ENCODE peak calls at places on chromosome 5, in five cellular contexts. R, D, L, W and S are unnamed samples. For H3K4me1, the result is how much of the 10 kb centered on the place peaks cover.

GRCh38 chr5:67166460-67166871 is 30.1 kb downstream of the CD180 start:
- DNase-seq in D (no peak), R (peak), W (no peak), L (peak), S (no peak)

GRCh38 chr5:132437604-132438275 is 52.8 kb downstream of the IRF1 start:
- DNase-seq in W (peak), D (peak), R (peak), L (peak), S (no peak)

GRCh38 chr5:26003966-26004365 is 1034.4 kb downstream of the CDH9 start:
- DNase-seq in W (no peak), D (no peak), L (peak), R (no peak), S (no peak)

GRCh38 chr5:122236270-122236669 is 75.8 kb upstream of the SNCAIP start:
- DNase-seq in W (no peak), L (no peak), R (no peak), D (no peak), S (no peak)

GRCh38 chr5:6365977-6366590 is 12.3 kb downstream of the MED10 start:
- DNase-seq in R (no peak), W (no peak), L (no peak), D (peak), S (no peak)

GRCh38 chr5:82278711-82279370 is 687 bp upstream of the RPS23 start:
- DNase-seq in D (no peak), L (no peak), R (no peak), W (no peak), S (no peak)

GRCh38 chr5:158979290-158979689 is 120.4 kb downstream of the EBF1 start:
- DNase-seq in W (no peak), R (no peak), D (no peak), L (no peak), S (no peak)

GRCh38 chr5:179969110-179969509 is 61.4 kb upstream of the TBC1D9B start:
- DNase-seq in D (no peak), R (no peak), W (no peak), L (no peak), S (no peak)

GRCh38 chr5:167951121-167951520 is 340.3 kb upstream of the WWC1 start:
- DNase-seq in R (no peak), W (peak), L (no peak), D (no peak), S (no peak)

GRCh38 chr5:14156611-14157493 is 13.7 kb downstream of the TRIO start:
- DNase-seq in R (peak), D (peak), L (no peak), W (no peak), S (no peak)

GRCh38 chr5:134124289-134125194 is 10.1 kb downstream of the TCF7 start:
- DNase-seq in D (peak), R (no peak), L (no peak), W (no peak), S (no peak)

GRCh38 chr5:150599917-150600511 is 40.4 kb upstream of the SYNPO start:
- DNase-seq in D (peak), W (no peak), L (no peak), R (peak), S (no peak)

GRCh38 chr5:42037379-42037932 is 112.4 kb downstream of the FBXO4 start:
- DNase-seq in D (no peak), W (no peak), R (no peak), L (no peak), S (no peak)

GRCh38 chr5:37940931-37941623 is 101.2 kb upstream of the GDNF start:
- DNase-seq in L (no peak), W (no peak), R (no peak), D (no peak), S (no peak)

GRCh38 chr5:173825215-173825865 is 62.8 kb upstream of the CPEB4 start:
- DNase-seq in L (no peak), W (no peak), R (no peak), D (no peak), S (no peak)

GRCh38 chr5:74665246-74665645 is 19.8 kb upstream of the HEXB start:
- DNase-seq in L (no peak), W (no peak), D (no peak), R (no peak), S (no peak)

GRCh38 chr5:126538579-126538978 is 56.4 kb downstream of the ALDH7A1 start:
- DNase-seq in L (no peak), R (no peak), W (no peak), D (no peak), S (no peak)

GRCh38 chr5:126531543-126532120 is 63.4 kb downstream of the ALDH7A1 start:
- DNase-seq in W (no peak), R (no peak), D (no peak), L (no peak), S (no peak)

GRCh38 chr5:126534543-126534942 is 60.5 kb downstream of the ALDH7A1 start:
- DNase-seq in D (no peak), L (no peak), R (no peak), W (no peak), S (no peak)

GRCh38 chr5:126536874-126537273 is 58.1 kb downstream of the ALDH7A1 start:
- DNase-seq in R (no peak), D (no peak), L (no peak), W (no peak), S (no peak)

DNA sequence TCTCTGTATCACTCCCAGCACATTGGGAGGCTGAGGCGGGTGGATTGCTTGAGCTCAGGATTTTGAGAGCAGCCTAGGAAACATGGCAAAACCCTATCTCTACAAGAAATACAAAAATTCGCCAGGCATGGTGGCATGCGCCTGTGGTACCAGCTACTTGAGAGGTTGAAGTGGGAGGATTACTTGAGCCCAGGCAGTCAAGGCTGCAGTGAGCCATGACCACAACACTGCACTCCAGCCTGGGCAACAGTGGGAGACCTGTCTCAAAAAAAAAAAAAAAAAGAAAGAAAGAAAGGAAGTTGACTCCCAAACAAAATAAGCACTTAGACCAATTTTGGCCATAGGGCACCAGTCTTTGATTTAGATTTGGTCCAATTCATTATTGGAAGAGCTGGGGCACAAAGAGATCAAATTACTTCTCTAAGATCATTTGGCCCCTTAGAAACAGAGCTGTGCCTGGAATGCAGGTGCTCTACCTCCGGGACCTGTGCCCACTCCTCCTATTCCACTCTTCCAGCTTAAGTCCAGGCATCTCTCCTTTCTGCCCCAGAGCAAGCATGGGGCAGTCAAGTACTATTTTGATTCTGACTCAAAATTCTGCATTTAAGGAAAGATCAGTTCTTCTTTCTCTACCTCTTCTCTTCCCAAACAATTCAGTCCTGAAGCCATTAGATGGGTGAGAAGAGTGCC is 59.0 kb downstream of the ALDH7A1 start:
- DNase-seq in L (no peak), R (no peak), W (no peak), D (no peak), S (no peak)
- H3K27ac ChIP-seq in L (no peak), R (no peak), W (no peak), D (no peak), S (no peak)

DNA sequence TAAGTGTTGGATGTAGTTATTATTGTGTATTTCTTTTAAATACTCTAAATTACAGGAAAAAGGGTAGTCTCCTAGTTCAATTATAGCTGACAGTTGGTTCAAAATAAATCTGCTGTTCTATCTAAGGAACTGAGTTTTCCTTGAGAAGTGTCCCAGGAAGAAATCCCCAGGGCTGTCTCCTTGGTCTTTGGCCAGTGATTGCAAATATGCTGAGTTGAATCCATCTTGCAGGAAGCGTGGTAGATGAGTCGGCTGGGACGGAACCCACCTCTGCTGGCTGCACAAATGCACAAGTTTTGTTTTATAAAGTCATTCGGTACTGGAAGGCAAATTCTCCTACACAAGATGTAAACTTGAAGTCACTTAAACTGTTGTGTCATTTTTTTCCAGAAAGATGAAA is 30.2 kb upstream of the HOMER1 start:
- DNase-seq in D (no peak), L (no peak), R (peak), W (no peak), S (no peak)
- H3K4me1 ChIP-seq in D (under half), L (under half), R (under half), W (under half), S (under half)

DNA sequence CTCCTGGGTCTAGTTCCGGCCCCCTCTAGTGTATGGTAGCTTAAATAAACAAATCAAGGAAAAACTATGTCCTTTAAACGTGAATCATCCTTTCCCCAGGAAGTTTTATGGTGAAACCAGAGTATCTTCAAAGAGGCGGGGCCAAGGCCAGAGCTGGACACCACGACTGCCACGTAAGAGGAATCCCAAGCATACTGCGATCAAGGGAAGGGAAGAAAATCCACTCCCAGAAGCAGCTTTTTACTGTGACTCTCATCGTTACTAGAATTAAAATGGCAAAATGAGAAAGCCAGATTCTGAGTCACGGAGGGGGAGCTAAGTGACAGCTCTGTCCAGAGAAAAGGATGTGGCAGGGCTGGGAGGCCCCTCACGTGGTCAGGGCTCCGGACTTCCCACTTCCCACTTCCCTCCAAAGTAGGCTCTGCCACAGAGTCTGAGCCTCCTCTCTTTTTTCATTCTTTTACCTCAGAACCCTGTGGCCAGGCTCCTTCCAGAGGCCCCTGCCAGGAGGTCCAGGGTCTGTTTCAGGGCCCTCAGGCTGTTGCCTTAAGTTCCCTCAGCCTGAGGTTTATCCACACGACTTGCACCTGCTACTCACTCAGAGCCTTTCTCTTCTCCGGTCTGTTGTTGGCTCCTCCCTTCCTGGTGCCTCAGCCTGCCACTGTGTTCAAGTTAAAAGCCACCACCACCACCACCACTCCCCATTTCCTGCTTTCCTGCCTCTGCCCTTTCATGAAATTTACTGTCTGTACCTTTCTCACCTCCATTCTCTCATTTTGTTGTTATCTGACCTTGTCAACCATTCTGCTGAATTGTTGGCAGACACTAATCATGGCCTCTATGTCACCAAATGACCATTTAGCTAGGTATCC is 1.4 kb upstream of the GLRX start:
- DNase-seq in D (peak), L (no peak), R (peak), W (peak), S (no peak)
- H3K27ac ChIP-seq in D (peak), L (no peak), R (peak), W (peak), S (no peak)

GRCh38 chr5:1315018-1315708 is 20.3 kb upstream of the TERT start:
- DNase-seq in R (no peak), D (peak), L (no peak), W (no peak), S (no peak)
- H3K4me1 ChIP-seq in R (under half), D (under half), L (under half), W (half or more), S (under half)

DNA sequence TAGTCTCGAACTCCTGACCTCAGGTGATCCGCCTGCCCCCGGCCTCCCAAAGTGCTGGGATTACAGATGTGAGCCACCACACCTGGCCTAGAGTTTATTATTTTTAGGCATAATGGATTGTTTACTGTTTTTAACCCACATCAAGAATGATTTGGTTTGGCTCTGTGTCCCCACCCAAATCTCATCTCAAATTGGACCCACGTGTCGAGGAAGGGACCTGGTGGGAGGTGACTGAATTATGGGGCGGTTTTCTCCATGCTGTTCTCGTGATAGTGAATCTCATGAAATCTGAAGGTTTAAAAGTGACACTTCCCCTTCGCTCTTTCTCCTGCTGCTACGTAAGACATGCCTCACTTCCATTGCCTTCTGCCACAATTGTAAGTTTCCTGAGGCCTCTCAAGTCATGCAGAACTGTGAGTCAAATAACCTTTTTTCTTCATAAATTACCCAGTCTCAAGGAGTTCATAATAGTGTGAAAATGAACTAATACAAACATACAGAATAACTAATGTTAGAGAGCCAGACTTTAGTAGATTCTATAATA is 88.2 kb downstream of the RICTOR start:
- DNase-seq in W (no peak), R (no peak), L (no peak), D (no peak), S (no peak)
- H3K27ac ChIP-seq in W (no peak), R (no peak), L (no peak), D (no peak), S (no peak)

GRCh38 chr5:39064450-39064849 is 9.7 kb downstream of the RICTOR start:
- DNase-seq in L (no peak), R (no peak), W (no peak), D (no peak), S (no peak)

GRCh38 chr5:39062530-39062929 is 11.7 kb downstream of the RICTOR start:
- DNase-seq in D (no peak), W (no peak), L (no peak), R (no peak), S (no peak)

GRCh38 chr5:39058984-39059565 is 15.1 kb downstream of the RICTOR start:
- DNase-seq in L (no peak), R (no peak), D (no peak), W (no peak), S (no peak)

GRCh38 chr5:39063037-39063436 is 11.2 kb downstream of the RICTOR start:
- DNase-seq in D (no peak), R (no peak), W (no peak), L (no peak), S (no peak)

GRCh38 chr5:39062104-39062503 is 12.1 kb downstream of the RICTOR start:
- DNase-seq in D (no peak), R (no peak), L (no peak), W (no peak), S (no peak)
- H3K4me1 ChIP-seq in D (under half), R (half or more), L (under half), W (under half), S (under half)

GRCh38 chr5:103111458-103111857 is 8.5 kb downstream of the GIN1 start:
- DNase-seq in L (no peak), W (no peak), D (no peak), R (no peak), S (no peak)

GRCh38 chr5:103109277-103109676 is 10.7 kb downstream of the GIN1 start:
- DNase-seq in L (no peak), R (no peak), W (no peak), D (no peak), S (no peak)

GRCh38 chr5:103114440-103114839 is 5.5 kb downstream of the GIN1 start:
- DNase-seq in D (no peak), L (no peak), W (no peak), R (no peak), S (no peak)

GRCh38 chr5:103110403-103110802 is 9.5 kb downstream of the GIN1 start:
- DNase-seq in D (no peak), L (peak), R (no peak), W (no peak), S (no peak)

GRCh38 chr5:103112910-103113309 is 7.0 kb downstream of the GIN1 start:
- DNase-seq in L (no peak), D (no peak), W (no peak), R (no peak), S (no peak)
- H3K27ac ChIP-seq in L (no peak), D (no peak), W (no peak), R (no peak), S (no peak)